ENCODE peak calls at places on chromosome 12, in six cellular contexts. N is cardiac fibroblast; R is CD8-positive, alpha-beta memory T cell; K is neuronal stem cell; Z is D341Med; Y is T follicular helper cell. S is an unnamed sample.

GRCh38 chr12:116969615-116970575 is 59.1 kb downstream of the FBXW8 start:
- DNase-seq in Y (no peak), Z (peak; percentile 84), N (peak; percentile 29), R (no peak), K (no peak), S (no peak)

GRCh38 chr12:48201516-48201915 is 1.6 kb downstream of the OR10AD1 start:
- DNase-seq in K (no peak), Y (no peak), R (no peak), Z (no peak), N (no peak), S (no peak)

GRCh38 chr12:32603858-32604257 is 75.2 kb upstream of the DNM1L start:
- DNase-seq in Z (no peak), K (no peak), N (peak; percentile 84), Y (no peak), R (no peak), S (no peak)

GRCh38 chr12:1117970-1118563 is 127.0 kb downstream of the ERC1 start:
- DNase-seq in Z (peak; percentile 62), Y (peak; percentile 58), N (peak; percentile 88), K (peak; percentile 71), R (peak; percentile 80), S (peak; percentile 25)

GRCh38 chr12:118689793-118690192 is 291.5 kb upstream of the SRRM4 start:
- DNase-seq in K (no peak), Z (no peak), N (no peak), R (no peak), Y (no peak), S (no peak)

GRCh38 chr12:93363854-93364297 is 13.8 kb upstream of the NUDT4 start:
- DNase-seq in Z (no peak), N (no peak), R (no peak), K (no peak), Y (no peak), S (no peak)

GRCh38 chr12:119556830-119557229 is 36.7 kb upstream of the TMEM233 start:
- DNase-seq in N (no peak), R (no peak), Z (no peak), K (no peak), Y (no peak), S (no peak)

GRCh38 chr12:21538259-21538658 is 12.2 kb downstream of the SPX start:
- DNase-seq in R (no peak), Y (no peak), K (no peak), Z (no peak), N (no peak), S (no peak)

GRCh38 chr12:97038859-97039258 is 131.8 kb downstream of the NEDD1 start:
- DNase-seq in R (no peak), Z (no peak), N (peak; percentile 1), Y (no peak), K (no peak), S (no peak)

GRCh38 chr12:104805186-104805585 is 152.9 kb downstream of the SLC41A2 start:
- DNase-seq in R (no peak), Y (no peak), N (peak; percentile 73), Z (no peak), K (no peak), S (no peak)

GRCh38 chr12:1587927-1588573 is 6.3 kb downstream of the FBXL14 start:
- DNase-seq in Z (no peak), Y (no peak), K (no peak), R (no peak), N (peak; percentile 37), S (no peak)

GRCh38 chr12:44497044-44497443 is 379.1 kb downstream of the NELL2 start:
- DNase-seq in N (no peak), Y (no peak), R (no peak), K (no peak), Z (no peak), S (no peak)

GRCh38 chr12:59808317-59808910 is 212.6 kb downstream of the SLC16A7 start:
- DNase-seq in Z (peak; percentile 40), K (peak; percentile 6), Y (no peak), R (no peak), N (peak; percentile 61), S (no peak)

GRCh38 chr12:71567562-71567961 is 96.1 kb downstream of the ZFC3H1 start:
- DNase-seq in Z (no peak), N (no peak), Y (no peak), R (no peak), K (no peak), S (no peak)

GRCh38 chr12:6169107-6169440 is 31.1 kb upstream of the CD9 start:
- DNase-seq in Z (no peak), N (no peak), R (no peak), Y (no peak), K (no peak), S (no peak)

GRCh38 chr12:99386907-99387306 is 260.6 kb upstream of the GARIN6 start:
- DNase-seq in K (no peak), R (no peak), N (peak; percentile 33), Y (no peak), Z (peak; percentile 43), S (no peak)

GRCh38 chr12:55675671-55676070 is 32.0 kb downstream of the ITGA7 start:
- DNase-seq in Z (no peak), N (peak; percentile 11), R (no peak), Y (no peak), K (no peak), S (no peak)

GRCh38 chr12:64169999-64170398 is 52.1 kb downstream of the KICS2 start:
- DNase-seq in N (no peak), Y (no peak), Z (no peak), K (no peak), R (no peak), S (no peak)